ENCODE peak calls at places on chromosomes 7 and 10, in nine cellular contexts. R is psoas muscle, Q is brain microvascular endothelial cell, B is WERI-Rb-1, M is HepG2, H is choroid plexus epithelial cell, X is PC-9, N is stomach, W is PC-3. F is an unnamed sample.
A peak's percentile ranks its signal among the peaks of the same experiment; 100 is the strongest.

GRCh38 chr7:14748461-14748860 is 154.1 kb downstream of the DGKB start:
- DNase-seq in N (no peak), Q (peak; percentile 81), W (peak; percentile 78), H (peak; percentile 91), B (no peak), X (no peak), M (no peak), R (no peak), F (peak; percentile 97)

GRCh38 chr10:488933-489215 is 200.6 kb downstream of the DIP2C start:
- DNase-seq in N (peak; percentile 17), H (no peak), Q (no peak), X (no peak), M (no peak), W (no peak), R (peak; percentile 41), B (no peak), F (no peak)

GRCh38 chr10:51117053-51117660 is 42.9 kb downstream of the PRKG1 start:
- DNase-seq in B (no peak), Q (no peak), W (no peak), N (no peak), H (no peak), M (no peak), R (no peak), X (no peak), F (peak; percentile 28)

GRCh38 chr7:47371733-47372368 is 210.1 kb downstream of the TNS3 start:
- DNase-seq in B (no peak), Q (peak; percentile 81), W (peak; percentile 74), X (peak; percentile 65), N (peak; percentile 94), M (no peak), H (peak; percentile 77), R (peak; percentile 73), F (peak; percentile 62)

GRCh38 chr10:66747451-66747850 is 178.4 kb upstream of the LRRTM3 start:
- DNase-seq in N (no peak), H (peak; percentile 82), M (no peak), R (no peak), X (peak; percentile 43), W (peak; percentile 100), Q (peak; percentile 88), B (no peak), F (peak; percentile 78)

GRCh38 chr10:116849271-116850057 is at the start of gene ENO4:
- DNase-seq in W (peak; percentile 69), Q (peak; percentile 77), M (peak; percentile 58), X (peak; percentile 72), R (peak; percentile 64), H (peak; percentile 85), B (peak; percentile 94), N (peak; percentile 85), F (peak; percentile 80)

GRCh38 chr10:23490115-23490514 is 51.2 kb downstream of the OTUD1 start:
- DNase-seq in W (no peak), R (no peak), H (no peak), Q (no peak), M (no peak), N (no peak), X (no peak), B (no peak), F (no peak)

GRCh38 chr10:84294766-84295447 is 33.5 kb upstream of the CCSER2 start:
- DNase-seq in B (no peak), M (no peak), H (no peak), W (no peak), Q (no peak), R (no peak), N (no peak), X (no peak), F (no peak)

GRCh38 chr10:94397549-94398370 is 4.6 kb upstream of the TBC1D12 start:
- DNase-seq in Q (peak; percentile 69), R (no peak), M (peak; percentile 30), N (no peak), B (no peak), H (peak; percentile 61), W (peak; percentile 20), X (peak; percentile 75), F (peak; percentile 47)

GRCh38 chr10:93821051-93821772 is 63.5 kb downstream of the LGI1 start:
- DNase-seq in M (peak; percentile 14), Q (no peak), B (no peak), X (peak; percentile 44), W (peak; percentile 63), H (peak; percentile 78), N (no peak), R (no peak), F (peak; percentile 59)

GRCh38 chr7:24715661-24716479 is 41.4 kb downstream of the GSDME start:
- DNase-seq in H (peak; percentile 67), R (no peak), Q (peak; percentile 40), W (peak; percentile 17), X (no peak), N (no peak), M (peak; percentile 21), B (peak; percentile 52), F (peak; percentile 59)
- TF ChIP-seq CTCF in H (peak; percentile 73), R (peak; percentile 44), Q (peak; percentile 78), W (peak; percentile 49), X (peak; percentile 18), N (no peak), M (peak; percentile 61), B (peak; percentile 85), F (peak; percentile 66)

DNA sequence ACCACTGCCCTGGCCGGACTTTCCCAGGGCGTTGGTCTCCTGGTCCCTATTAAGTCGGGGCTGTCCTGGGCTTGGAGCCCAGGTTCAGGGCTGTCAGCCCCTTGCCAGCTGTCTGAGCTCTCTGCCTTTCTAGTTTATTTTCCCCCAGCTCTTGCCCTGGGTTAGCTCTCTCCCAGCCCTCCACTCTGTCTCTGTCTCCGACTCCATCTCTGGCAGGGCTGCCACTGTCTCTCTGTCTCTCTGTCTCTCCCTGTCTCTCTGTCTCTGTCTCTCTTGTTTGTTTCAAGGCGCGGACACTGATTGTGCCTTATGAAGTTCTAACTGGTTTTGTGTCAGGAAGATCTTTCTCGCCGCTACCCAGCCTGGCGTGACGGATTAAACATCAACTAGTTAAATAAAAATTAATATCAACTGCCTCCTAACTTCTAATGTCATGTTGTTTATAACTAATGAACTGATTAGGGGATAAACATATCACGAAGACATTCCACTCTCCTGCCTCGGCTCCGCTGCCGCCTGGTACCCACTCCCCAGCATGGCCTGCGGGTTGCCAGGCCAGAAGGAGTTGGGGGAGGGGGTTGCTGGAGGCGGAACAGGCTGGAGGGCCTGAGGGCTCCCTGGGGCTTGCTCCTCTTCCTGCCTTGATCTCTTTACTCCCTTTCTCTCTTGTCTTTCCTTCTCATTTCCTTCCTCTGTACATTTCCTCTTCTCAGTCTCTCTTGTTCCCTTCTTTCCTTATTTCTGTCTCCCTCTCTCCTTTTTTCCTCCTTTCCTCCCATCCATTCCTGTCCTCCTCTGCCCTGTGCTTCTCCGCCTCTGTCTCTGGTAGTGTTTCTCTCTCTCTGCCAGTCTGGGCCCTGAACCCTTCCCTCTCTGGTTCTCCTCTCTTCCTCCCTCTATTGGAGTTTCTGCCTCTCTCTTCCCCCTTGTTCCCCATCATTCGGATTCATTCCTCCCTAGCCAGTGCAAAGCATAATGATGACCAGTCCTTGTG is 13.5 kb upstream of the PAX2 start:
- DNase-seq in R (no peak), B (no peak), M (no peak), Q (no peak), X (no peak), N (no peak), H (no peak), W (no peak), F (no peak)
- H3K4me3 ChIP-seq in R (no peak overlapping the region), B (no peak overlapping the region), M (no peak overlapping the region), Q (no peak overlapping the region), X (no peak overlapping the region), N (no peak overlapping the region), H (no peak overlapping the region), W (no peak overlapping the region), F (no peak overlapping the region)

GRCh38 chr10:32713560-32713959 is 244.5 kb downstream of the ITGB1 start:
- DNase-seq in M (peak; percentile 6), H (peak; percentile 13), R (no peak), W (peak; percentile 69), Q (no peak), X (no peak), B (no peak), N (no peak), F (no peak)
- TF ChIP-seq CTCF in M (peak; percentile 40), H (peak; percentile 38), R (no peak), W (peak; percentile 84), Q (peak; percentile 46), X (peak; percentile 22), B (no peak), N (no peak), F (peak; percentile 15)

DNA sequence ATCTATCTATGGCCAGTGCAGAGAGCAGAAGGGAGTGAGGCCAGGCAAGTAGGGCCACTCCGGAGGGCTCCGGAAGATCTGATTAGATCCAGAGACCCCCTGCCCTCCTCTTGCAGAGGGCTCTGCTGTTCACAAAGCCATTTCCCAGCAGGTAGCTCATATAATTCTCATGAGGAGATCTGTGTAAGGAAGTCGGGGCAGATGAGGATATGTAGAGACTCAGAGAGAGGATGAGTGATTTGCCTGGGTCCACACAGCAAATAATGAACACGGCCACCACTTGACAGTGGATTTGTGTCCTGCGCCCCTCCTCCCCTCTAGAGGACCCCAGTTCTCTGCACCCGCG is 2.6 kb downstream of the MUC12 start:
- DNase-seq in N (no peak), X (no peak), W (no peak), R (no peak), B (no peak), H (no peak), Q (no peak), M (no peak), F (no peak)
- H3K4me3 ChIP-seq in N (no peak overlapping the region), X (no peak overlapping the region), W (no peak overlapping the region), R (no peak overlapping the region), B (no peak overlapping the region), H (no peak overlapping the region), Q (no peak overlapping the region), M (no peak overlapping the region), F (no peak overlapping the region)

GRCh38 chr10:27865221-27865635 is 119.6 kb upstream of the MKX start:
- DNase-seq in H (peak; percentile 2), X (no peak), B (no peak), R (no peak), M (no peak), N (no peak), W (peak; percentile 52), Q (no peak), F (no peak)
- TF ChIP-seq CTCF in H (no peak), X (no peak), B (no peak), R (no peak), M (no peak), N (no peak), W (peak; percentile 42), Q (no peak), F (no peak)

F was measured in fibroblast of pulmonary artery.